ENCODE peak calls at places on chromosomes 6 and 20, in four cellular contexts. U is activated naive CD8-positive, alpha-beta T cell treated with anti-CD3 and anti-CD28 coated beads, Interleukin-2, amount 50 U/mL, for 24 hours; R is effector memory CD8-positive, alpha-beta T cell; X is pancreas. W is an unnamed sample.

GRCh38 chr6:149988550-149989336 is 25.0 kb downstream of the ULBP1 start:
- ATAC-seq in U (no peak), R (no peak), X (peak), W (no peak)

GRCh38 chr6:151027936-151028838 is 162.7 kb downstream of the MTHFD1L start:
- ATAC-seq in U (peak), R (peak), X (peak), W (peak)

GRCh38 chr6:11912420-11912819 is 99.7 kb upstream of the HIVEP1 start:
- ATAC-seq in U (no peak), R (no peak), X (no peak), W (no peak)

GRCh38 chr6:70708448-70708847 is 40.8 kb downstream of the SMAP1 start:
- ATAC-seq in U (peak), R (peak), X (no peak), W (peak)

GRCh38 chr6:142530566-142530965 is 228.8 kb downstream of the ADGRG6 start:
- ATAC-seq in U (no peak), R (no peak), X (no peak), W (no peak)

GRCh38 chr6:18264338-18265098 is at the start of gene DEK:
- ATAC-seq in U (peak), R (peak), X (peak), W (peak)

GRCh38 chr20:25015986-25016385 is 23.4 kb upstream of the APMAP start:
- ATAC-seq in U (no peak), R (no peak), X (no peak), W (no peak)

GRCh38 chr6:162388383-162388777 is 339.2 kb downstream of the PRKN start:
- ATAC-seq in U (no peak), R (no peak), X (no peak), W (no peak)

GRCh38 chr6:60867548-60867947 is 1418.5 kb downstream of the KHDRBS2 start:
- ATAC-seq in U (no peak), R (no peak), X (no peak), W (no peak)

GRCh38 chr6:89356644-89357043 is 4.1 kb upstream of the UBE2J1 start:
- ATAC-seq in U (no peak), R (no peak), X (no peak), W (no peak)

GRCh38 chr6:134607411-134607810 is 289.5 kb upstream of the SGK1 start:
- ATAC-seq in U (no peak), R (no peak), X (no peak), W (no peak)

GRCh38 chr6:33241968-33242367 is 29.7 kb downstream of the VPS52 start:
- ATAC-seq in U (peak), R (peak), X (no peak), W (peak)

GRCh38 chr20:17442588-17442987 is 88.6 kb downstream of the BFSP1 start:
- ATAC-seq in U (no peak), R (no peak), X (no peak), W (no peak)

GRCh38 chr6:157519255-157520116 is 138.5 kb downstream of the ZDHHC14 start:
- ATAC-seq in U (no peak), R (no peak), X (no peak), W (no peak)

W was measured in activated CD4-positive, CD25-positive, alpha-beta regulatory T cell treated with anti-CD3 and anti-CD28 coated beads, Interleukin-2, amount 50 U/mL, for 24 hours.